ENCODE peak calls at places on chromosomes 16 and 17, in ten cellular contexts. O is hypothalamus; L is CD8-positive, alpha-beta memory T cell; E is CD4-positive, alpha-beta T cell; F is amniotic epithelial cell; U is NCI-H345; R is AG09319; I is EL; D is NCI-H460; V is naive thymus-derived CD8-positive, alpha-beta T cell. B is an unnamed sample.

GRCh38 chr17:78075545-78075944 is 53.0 kb downstream of the TMC6 start:
- DNase-seq in O (no peak), L (no peak), E (no peak), F (no peak), U (no peak), R (no peak), I (no peak), D (no peak), V (no peak), B (no peak)

GRCh38 chr17:38538906-38539305 is 66.8 kb downstream of the SRCIN1 start:
- DNase-seq in O (no peak), L (no peak), E (no peak), F (no peak), U (peak; percentile 80), R (no peak), I (no peak), D (no peak), V (no peak), B (no peak)

GRCh38 chr17:1724869-1725641 is 551 bp downstream of the WDR81 start:
- DNase-seq in O (peak; percentile 59), L (no peak), E (no peak), F (no peak), U (peak; percentile 34), R (no peak), I (no peak), D (no peak), V (no peak), B (no peak)

GRCh38 chr16:4115209-4115940 is 867 bp downstream of the ADCY9 start:
- DNase-seq in O (peak; percentile 46), L (peak; percentile 44), E (peak; percentile 45), F (peak; percentile 72), U (peak; percentile 31), R (no peak), I (peak; percentile 68), D (peak; percentile 32), V (peak; percentile 40), B (peak; percentile 46)

GRCh38 chr17:66652840-66653507 is 181.9 kb upstream of the CACNG5 start:
- DNase-seq in O (no peak), L (no peak), E (no peak), F (peak; percentile 47), U (no peak), R (no peak), I (peak; percentile 55), D (no peak), V (no peak), B (no peak)

GRCh38 chr17:74760404-74761105 is 12.1 kb downstream of the NHERF1 start:
- DNase-seq in O (no peak), L (no peak), E (no peak), F (no peak), U (no peak), R (no peak), I (no peak), D (no peak), V (no peak), B (no peak)

GRCh38 chr16:14559809-14560227 is 70.2 kb downstream of the PARN start:
- DNase-seq in O (peak; percentile 10), L (no peak), E (no peak), F (peak; percentile 80), U (no peak), R (no peak), I (no peak), D (peak; percentile 15), V (no peak), B (no peak)

GRCh38 chr16:87063543-87063942 is 253.6 kb downstream of the C16orf95 start:
- DNase-seq in O (no peak), L (no peak), E (no peak), F (no peak), U (no peak), R (no peak), I (no peak), D (no peak), V (no peak), B (no peak)

GRCh38 chr16:89722392-89723278 is 1.3 kb downstream of the ZNF276 start:
- DNase-seq in O (no peak), L (peak; percentile 79), E (peak; percentile 75), F (peak; percentile 39), U (no peak), R (no peak), I (no peak), D (peak; percentile 49), V (peak; percentile 66), B (peak; percentile 75)

GRCh38 chr16:84825896-84826557 is 6.2 kb downstream of the CRISPLD2 start:
- DNase-seq in O (no peak), L (no peak), E (no peak), F (peak; percentile 67), U (no peak), R (no peak), I (peak; percentile 81), D (no peak), V (no peak), B (no peak)

GRCh38 chr16:80974649-80975376 is 31.9 kb downstream of the CMC2 start:
- DNase-seq in O (no peak), L (no peak), E (no peak), F (peak; percentile 10), U (no peak), R (no peak), I (no peak), D (no peak), V (no peak), B (no peak)

GRCh38 chr16:78002915-78003538 is 19.3 kb upstream of the CLEC3A start:
- DNase-seq in O (peak; percentile 61), L (peak; percentile 37), E (peak; percentile 24), F (peak; percentile 84), U (peak; percentile 84), R (peak; percentile 73), I (peak; percentile 69), D (peak; percentile 81), V (peak; percentile 44), B (peak; percentile 83)

GRCh38 chr16:2048116-2048543 is 345 bp downstream of the TSC2 start:
- DNase-seq in O (no peak), L (no peak), E (no peak), F (no peak), U (no peak), R (no peak), I (no peak), D (no peak), V (no peak), B (no peak)

GRCh38 chr16:50494501-50495491 is 53.4 kb upstream of the NKD1 start:
- DNase-seq in O (no peak), L (no peak), E (no peak), F (no peak), U (no peak), R (no peak), I (no peak), D (no peak), V (no peak), B (no peak)

GRCh38 chr16:89711601-89712475 is 8.9 kb downstream of the VPS9D1 start:
- DNase-seq in O (no peak), L (peak; percentile 81), E (peak; percentile 70), F (peak; percentile 49), U (no peak), R (no peak), I (peak; percentile 66), D (peak; percentile 64), V (peak; percentile 88), B (peak; percentile 71)

GRCh38 chr16:76668207-76668725 is 391.1 kb downstream of the CNTNAP4 start:
- DNase-seq in O (no peak), L (no peak), E (no peak), F (no peak), U (no peak), R (no peak), I (no peak), D (no peak), V (no peak), B (no peak)

GRCh38 chr17:40453881-40454630 is 10.8 kb downstream of the IGFBP4 start:
- DNase-seq in O (no peak), L (no peak), E (no peak), F (peak; percentile 84), U (no peak), R (no peak), I (peak; percentile 70), D (no peak), V (no peak), B (no peak)

GRCh38 chr17:79760197-79760906 is 17.6 kb upstream of the CBX2 start:
- DNase-seq in O (no peak), L (no peak), E (no peak), F (no peak), U (no peak), R (no peak), I (no peak), D (no peak), V (no peak), B (no peak)

GRCh38 chr17:64736804-64737492 is 74.8 kb upstream of the SMURF2 start:
- DNase-seq in O (no peak), L (peak; percentile 40), E (peak; percentile 43), F (peak; percentile 63), U (peak; percentile 7), R (no peak), I (peak; percentile 60), D (peak; percentile 23), V (peak; percentile 34), B (peak; percentile 59)

GRCh38 chr17:3920940-3921852 is 4.9 kb upstream of the P2RX1 start:
- DNase-seq in O (no peak), L (no peak), E (no peak), F (no peak), U (no peak), R (no peak), I (no peak), D (no peak), V (no peak), B (no peak)

GRCh38 chr17:76529224-76529642 is 8.3 kb downstream of the CYGB start:
- DNase-seq in O (no peak), L (no peak), E (no peak), F (peak; percentile 76), U (no peak), R (peak; percentile 91), I (peak; percentile 87), D (no peak), V (no peak), B (no peak)

GRCh38 chr17:71412803-71413202 is 708.0 kb upstream of the SOX9 start:
- DNase-seq in O (no peak), L (no peak), E (no peak), F (peak; percentile 97), U (no peak), R (peak; percentile 89), I (peak; percentile 97), D (peak; percentile 60), V (no peak), B (no peak)

GRCh38 chr16:73051903-73052302 is 4.0 kb upstream of the ZFHX3 start:
- DNase-seq in O (no peak), L (no peak), E (no peak), F (no peak), U (no peak), R (no peak), I (no peak), D (no peak), V (no peak), B (no peak)

GRCh38 chr16:2964416-2965223 is 545 bp downstream of the KREMEN2 start:
- DNase-seq in O (no peak), L (peak; percentile 48), E (peak; percentile 44), F (no peak), U (peak; percentile 90), R (no peak), I (peak; percentile 42), D (peak; percentile 56), V (peak; percentile 72), B (peak; percentile 66)

GRCh38 chr17:8226536-8227237 is 16.3 kb upstream of the AURKB start:
- DNase-seq in O (peak; percentile 64), L (peak; percentile 21), E (peak; percentile 17), F (peak; percentile 93), U (peak; percentile 84), R (peak; percentile 86), I (peak; percentile 95), D (peak; percentile 95), V (no peak), B (no peak)

GRCh38 chr16:21598676-21599157 is 660 bp upstream of the METTL9 start:
- DNase-seq in O (no peak), L (no peak), E (no peak), F (no peak), U (no peak), R (no peak), I (peak; percentile 15), D (no peak), V (no peak), B (no peak)

GRCh38 chr17:51643702-51644490 is 383.6 kb downstream of the UTP18 start:
- DNase-seq in O (no peak), L (no peak), E (no peak), F (no peak), U (no peak), R (no peak), I (no peak), D (no peak), V (no peak), B (no peak)

GRCh38 chr16:21638573-21638975 is 13.8 kb downstream of the IGSF6 start:
- DNase-seq in O (no peak), L (no peak), E (no peak), F (peak; percentile 61), U (no peak), R (no peak), I (peak; percentile 67), D (peak; percentile 19), V (no peak), B (no peak)